ENCODE peak calls at places on chromosomes 16 and 17, in six cellular contexts. One of them, this sample, is unnamed.
A peak's percentile ranks its signal among the peaks of the same experiment; 100 is the strongest.

GRCh38 chr16:57427824-57428223 is 19.4 kb downstream of the CIAPIN1 start:
- DNase-seq in GM13977: no peak
- DNase-seq in ovary: no peak
- DNase-seq in germinal center: no peak
- DNase-seq in midbrain: no peak
- DNase-seq in hepatic stellate cell: no peak
- DNase-seq in this sample: no peak

GRCh38 chr17:50028207-50029120 is 27.4 kb upstream of the ITGA3 start:
- DNase-seq in midbrain: no peak
- DNase-seq in germinal center: no peak
- DNase-seq in GM13977: no peak
- DNase-seq in hepatic stellate cell: no peak
- DNase-seq in ovary: no peak
- DNase-seq in this sample: no peak

GRCh38 chr16:49833055-49833454 is 22.9 kb downstream of the ZNF423 start:
- DNase-seq in ovary: peak; percentile 81
- DNase-seq in hepatic stellate cell: no peak
- DNase-seq in GM13977: no peak
- DNase-seq in germinal center: no peak
- DNase-seq in midbrain: peak; percentile 37
- DNase-seq in this sample: no peak

GRCh38 chr17:80822700-80823410 is 168.8 kb upstream of the CHMP6 start:
- DNase-seq in GM13977: no peak
- DNase-seq in ovary: no peak
- DNase-seq in midbrain: no peak
- DNase-seq in germinal center: no peak
- DNase-seq in hepatic stellate cell: no peak
- DNase-seq in this sample: no peak

GRCh38 chr16:19840524-19841110 is 44.0 kb downstream of the GPRC5B start:
- DNase-seq in hepatic stellate cell: no peak
- DNase-seq in germinal center: no peak
- DNase-seq in ovary: no peak
- DNase-seq in GM13977: no peak
- DNase-seq in midbrain: no peak
- DNase-seq in this sample: no peak

GRCh38 chr17:78132086-78132676 is 1.6 kb downstream of the TMC8 start:
- DNase-seq in midbrain: no peak
- DNase-seq in hepatic stellate cell: no peak
- DNase-seq in germinal center: peak; percentile 85
- DNase-seq in ovary: no peak
- DNase-seq in GM13977: peak; percentile 74
- DNase-seq in this sample: peak; percentile 87

GRCh38 chr16:2156025-2156848 is 655 bp downstream of the TRAF7 start:
- DNase-seq in hepatic stellate cell: peak; percentile 68
- DNase-seq in midbrain: no peak
- DNase-seq in germinal center: no peak
- DNase-seq in ovary: peak; percentile 55
- DNase-seq in GM13977: no peak
- DNase-seq in this sample: no peak

GRCh38 chr17:79777166-79777843 is 643 bp upstream of the CBX2 start:
- DNase-seq in GM13977: peak; percentile 67
- DNase-seq in hepatic stellate cell: peak; percentile 53
- DNase-seq in germinal center: peak; percentile 53
- DNase-seq in midbrain: peak; percentile 59
- DNase-seq in ovary: peak; percentile 83
- DNase-seq in this sample: peak; percentile 46

GRCh38 chr17:76089680-76090516 is 10.9 kb downstream of the ZACN start:
- DNase-seq in hepatic stellate cell: no peak
- DNase-seq in germinal center: no peak
- DNase-seq in GM13977: peak; percentile 8
- DNase-seq in ovary: no peak
- DNase-seq in midbrain: no peak
- DNase-seq in this sample: no peak